ENCODE peak calls at places on chromosomes 7 and 10, in four cellular contexts. J, C, H and R are unnamed samples.

GRCh38 chr7:110372685-110373084 is 718.2 kb upstream of the LRRN3 start:
- DNase-seq in H (no peak), C (no peak), J (no peak), R (no peak)

GRCh38 chr7:33128990-33129805 is at the start of gene BBS9:
- DNase-seq in J (peak), C (peak), H (peak), R (peak)

GRCh38 chr10:80630324-80630723 is 92.6 kb downstream of the SH2D4B start:
- DNase-seq in J (no peak), H (no peak), C (no peak), R (no peak)

GRCh38 chr7:130922206-130923112 is 188.5 kb upstream of the KLF14 start:
- DNase-seq in J (no peak), C (no peak), H (no peak), R (no peak)

GRCh38 chr10:120423350-120424197 is 33.5 kb upstream of the PLPP4 start:
- DNase-seq in J (peak), H (no peak), C (peak), R (peak)

GRCh38 chr7:121937224-121937623 is 64.3 kb downstream of the PTPRZ1 start:
- DNase-seq in H (no peak), C (no peak), J (no peak), R (no peak)

GRCh38 chr7:132733860-132734259 is 157.6 kb upstream of the PLXNA4 start:
- DNase-seq in J (no peak), H (no peak), C (no peak), R (no peak)

GRCh38 chr7:2708041-2708440 is 20.0 kb downstream of the AMZ1 start:
- DNase-seq in J (no peak), C (no peak), H (no peak), R (no peak)